ENCODE peak calls at places on chromosomes 13 and 19, in nine cellular contexts. F is fibroblast of lung, I is uterus, G is stomach, J is mammary epithelial cell, R is thoracic aorta, E is brain microvascular endothelial cell, X is ovary, O is cardiac muscle cell. L is an unnamed sample.

GRCh38 chr19:53808710-53809125 is 15.4 kb downstream of the NLRP12 start:
- DNase-seq in J (peak; percentile 29), F (peak; percentile 39), I (no peak), G (no peak), X (no peak), R (no peak), O (peak; percentile 73), E (peak; percentile 32), L (no peak)

GRCh38 chr13:73224708-73225107 is 165.9 kb downstream of the KLF5 start:
- DNase-seq in J (peak; percentile 85), E (no peak), I (no peak), O (peak; percentile 41), F (peak; percentile 72), R (no peak), G (no peak), X (no peak), L (peak; percentile 46)

GRCh38 chr19:5148794-5149190 is 179.9 kb downstream of the KDM4B start:
- DNase-seq in J (no peak), X (no peak), G (no peak), I (peak; percentile 13), O (no peak), R (no peak), F (no peak), E (no peak), L (no peak)

GRCh38 chr19:44367024-44367423 is 10.5 kb upstream of the ZNF112 start:
- DNase-seq in O (peak; percentile 53), G (no peak), X (no peak), J (no peak), I (no peak), F (peak; percentile 10), R (no peak), E (no peak), L (no peak)

GRCh38 chr13:99000137-99000536 is 22.3 kb upstream of the DOCK9 start:
- DNase-seq in R (no peak), G (no peak), F (no peak), E (no peak), O (no peak), J (no peak), I (no peak), X (no peak), L (no peak)

GRCh38 chr13:34748078-34748477 is 194.0 kb upstream of the NBEA start:
- DNase-seq in E (peak; percentile 13), G (no peak), R (no peak), X (peak; percentile 52), O (peak; percentile 100), F (peak; percentile 92), J (no peak), I (peak; percentile 47), L (no peak)

GRCh38 chr13:92838786-92839185 is 387.8 kb upstream of the GPC6 start:
- DNase-seq in X (no peak), F (peak; percentile 98), G (no peak), R (no peak), I (no peak), J (peak; percentile 95), O (peak; percentile 89), E (peak; percentile 91), L (no peak)

GRCh38 chr13:73284475-73284874 is 225.7 kb downstream of the KLF5 start:
- DNase-seq in J (no peak), I (no peak), G (no peak), O (no peak), F (no peak), R (no peak), X (no peak), E (no peak), L (no peak)

GRCh38 chr13:19864018-19864338 is 529 bp upstream of the ZMYM5 start:
- DNase-seq in E (peak; percentile 56), J (no peak), X (peak; percentile 88), O (peak; percentile 94), I (peak; percentile 77), F (peak; percentile 83), G (peak; percentile 63), R (no peak), L (no peak)

GRCh38 chr13:95713651-95714050 is 36.7 kb downstream of the DNAJC3 start:
- DNase-seq in E (no peak), R (no peak), I (no peak), F (peak; percentile 18), X (no peak), O (no peak), G (no peak), J (no peak), L (no peak)

GRCh38 chr19:17283504-17283996 is 1.8 kb downstream of the ANKLE1 start:
- DNase-seq in X (no peak), G (no peak), R (no peak), I (no peak), O (no peak), J (no peak), E (no peak), F (no peak), L (no peak)

GRCh38 chr19:13990085-13990484 is 16.0 kb downstream of the RFX1 start:
- DNase-seq in O (no peak), X (no peak), G (no peak), E (no peak), J (no peak), I (no peak), F (no peak), R (no peak), L (no peak)
- TF ChIP-seq CTCF in O (no peak), X (no peak), G (no peak), E (no peak), J (no peak), I (no peak), F (no peak), R (no peak), L (no peak)

GRCh38 chr19:57546513-57546912 is 13.2 kb downstream of the ZNF550 start:
- DNase-seq in X (no peak), F (no peak), J (no peak), E (no peak), I (no peak), R (no peak), O (no peak), G (no peak), L (no peak)
- H3K4me3 ChIP-seq in X (no peak overlapping the region), F (no peak overlapping the region), J (no peak overlapping the region), E (no peak overlapping the region), I (no peak overlapping the region), R (no peak overlapping the region), O (no peak overlapping the region), G (no peak overlapping the region), L (no peak overlapping the region)

GRCh38 chr19:38632476-38633213 is 13.7 kb downstream of the EIF3K start:
- DNase-seq in E (no peak), G (no peak), F (no peak), X (no peak), R (no peak), J (no peak), I (no peak), O (no peak), L (no peak)
- H3K36me3 ChIP-seq in E (peaks cover 54% of the 10 kb centered on the region), G (peaks cover 80% of the 10 kb centered on the region), F (peaks cover 19% of the 10 kb centered on the region), X (no peaks in the 10 kb centered on the region), R (peaks cover 35% of the 10 kb centered on the region), J (peaks cover 22% of the 10 kb centered on the region), I (no peaks in the 10 kb centered on the region), O (peaks cover 31% of the 10 kb centered on the region), L (peaks cover 20% of the 10 kb centered on the region)

GRCh38 chr13:75760182-75760981 is 124.3 kb downstream of the LMO7 start:
- DNase-seq in F (peak; percentile 26), E (no peak), G (peak; percentile 85), J (peak; percentile 94), R (no peak), X (no peak), I (no peak), O (no peak), L (no peak)
- TF ChIP-seq CTCF in F (no peak), E (peak; percentile 12), G (peak; percentile 14), J (peak; percentile 8), R (no peak), X (no peak), I (no peak), O (no peak), L (no peak)

GRCh38 chr19:42498387-42498786 is 29.9 kb downstream of the CEACAM1 start:
- DNase-seq in X (no peak), F (no peak), E (no peak), R (no peak), J (no peak), G (no peak), O (peak; percentile 11), I (no peak), L (no peak)
- H3K4me3 ChIP-seq in X (no peak overlapping the region), F (no peak overlapping the region), E (no peak overlapping the region), R (no peak overlapping the region), J (no peak overlapping the region), G (no peak overlapping the region), O (no peak overlapping the region), I (no peak overlapping the region), L (no peak overlapping the region)

GRCh38 chr13:111142472-111142871 is 27.4 kb downstream of the ARHGEF7 start:
- DNase-seq in G (no peak), F (no peak), E (no peak), X (no peak), J (no peak), O (no peak), I (no peak), R (no peak), L (no peak)

GRCh38 chr13:111139452-111139851 is 24.3 kb downstream of the ARHGEF7 start:
- DNase-seq in O (no peak), R (no peak), I (no peak), F (no peak), J (no peak), E (no peak), G (no peak), X (no peak), L (no peak)

GRCh38 chr13:111143875-111144540 is 28.9 kb downstream of the ARHGEF7 start:
- DNase-seq in R (no peak), F (no peak), E (no peak), X (no peak), O (no peak), I (no peak), G (no peak), J (no peak), L (no peak)

GRCh38 chr13:111140562-111141105 is 25.5 kb downstream of the ARHGEF7 start:
- DNase-seq in O (no peak), G (no peak), F (no peak), R (no peak), J (no peak), X (no peak), I (no peak), E (no peak), L (no peak)

DNA sequence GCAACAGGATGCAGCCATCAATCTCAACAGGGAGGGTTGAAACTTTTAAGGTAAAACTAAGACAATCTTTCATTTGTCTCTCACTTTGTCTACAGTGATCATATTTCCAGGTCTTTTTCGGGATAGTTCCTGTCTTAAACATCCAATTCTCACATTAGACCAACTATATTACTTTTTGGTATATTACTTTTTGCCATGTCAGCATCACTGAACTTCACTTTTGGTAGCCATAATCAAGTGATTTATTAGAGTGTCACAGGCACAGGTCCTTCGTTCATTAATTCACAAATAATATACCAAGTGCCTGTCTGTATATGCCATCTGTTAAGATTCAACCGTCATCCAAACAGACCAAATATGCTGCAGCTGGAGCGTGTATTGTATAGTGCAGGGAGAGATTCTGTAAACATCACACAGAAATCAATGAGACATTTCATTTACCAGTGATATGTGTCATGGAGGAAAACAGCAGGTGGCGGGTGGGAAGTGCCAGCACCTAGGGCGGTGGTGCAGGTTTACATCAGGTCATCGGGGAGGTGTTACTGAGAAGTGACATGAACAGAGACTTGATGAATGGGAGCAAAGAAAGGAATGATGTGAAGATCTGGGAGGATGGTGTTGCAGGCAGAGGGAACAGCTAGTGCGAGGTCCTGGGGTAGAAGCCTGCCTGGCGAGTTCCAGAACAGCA is 24.9 kb downstream of the ARHGEF7 start:
- DNase-seq in G (no peak), E (no peak), X (no peak), O (no peak), F (no peak), R (no peak), J (no peak), I (no peak), L (no peak)
- H3K36me3 ChIP-seq in G (no peaks in the 10 kb centered on the region), E (no peaks in the 10 kb centered on the region), X (no peaks in the 10 kb centered on the region), O (no peaks in the 10 kb centered on the region), F (no peaks in the 10 kb centered on the region), R (no peaks in the 10 kb centered on the region), J (no peaks in the 10 kb centered on the region), I (no peaks in the 10 kb centered on the region), L (no peaks in the 10 kb centered on the region)

L was measured in BJ.